ENCODE peak calls at places on chromosomes 1 and 21, in seven cellular contexts. One of them, this sample, is unnamed.

GRCh38 chr1:235624751-235625192 is 24.8 kb downstream of the GNG4 start:
- DNase-seq in HL-60: peak; percentile 67
- DNase-seq in WERI-Rb-1: no peak
- DNase-seq in activated B cell treated with CpG ODN at 0.5 μM for 24 hours: no peak
- DNase-seq in CD4-positive, alpha-beta T cell: no peak
- DNase-seq in A549: no peak
- DNase-seq in ovary: peak; percentile 65
- DNase-seq in this sample: no peak

GRCh38 chr1:156119503-156120209 is 5.1 kb downstream of the LMNA start:
- DNase-seq in CD4-positive, alpha-beta T cell: no peak
- DNase-seq in activated B cell treated with CpG ODN at 0.5 μM for 24 hours: no peak
- DNase-seq in WERI-Rb-1: peak; percentile 72
- DNase-seq in ovary: peak; percentile 40
- DNase-seq in A549: no peak
- DNase-seq in HL-60: peak; percentile 85
- DNase-seq in this sample: no peak

GRCh38 chr1:244969355-244970235 is 105.3 kb upstream of the HNRNPU start:
- DNase-seq in CD4-positive, alpha-beta T cell: peak; percentile 52
- DNase-seq in HL-60: peak; percentile 73
- DNase-seq in WERI-Rb-1: peak; percentile 77
- DNase-seq in activated B cell treated with CpG ODN at 0.5 μM for 24 hours: no peak
- DNase-seq in ovary: peak; percentile 82
- DNase-seq in A549: no peak
- DNase-seq in this sample: peak; percentile 56

GRCh38 chr1:26097696-26098095 is 13.9 kb upstream of the PDIK1L start:
- DNase-seq in CD4-positive, alpha-beta T cell: no peak
- DNase-seq in HL-60: no peak
- DNase-seq in A549: no peak
- DNase-seq in WERI-Rb-1: no peak
- DNase-seq in ovary: no peak
- DNase-seq in activated B cell treated with CpG ODN at 0.5 μM for 24 hours: no peak
- DNase-seq in this sample: no peak

GRCh38 chr1:169525391-169525790 is 39.6 kb upstream of the SLC19A2 start:
- DNase-seq in HL-60: no peak
- DNase-seq in WERI-Rb-1: no peak
- DNase-seq in ovary: no peak
- DNase-seq in activated B cell treated with CpG ODN at 0.5 μM for 24 hours: no peak
- DNase-seq in CD4-positive, alpha-beta T cell: no peak
- DNase-seq in A549: no peak
- DNase-seq in this sample: no peak

GRCh38 chr1:211967704-211968103 is 67.7 kb downstream of the INTS7 start:
- DNase-seq in activated B cell treated with CpG ODN at 0.5 μM for 24 hours: no peak
- DNase-seq in CD4-positive, alpha-beta T cell: no peak
- DNase-seq in A549: no peak
- DNase-seq in HL-60: no peak
- DNase-seq in ovary: no peak
- DNase-seq in WERI-Rb-1: no peak
- DNase-seq in this sample: no peak

GRCh38 chr1:235018720-235019444 is 109.8 kb downstream of the TOMM20 start:
- DNase-seq in WERI-Rb-1: peak; percentile 3
- DNase-seq in activated B cell treated with CpG ODN at 0.5 μM for 24 hours: no peak
- DNase-seq in CD4-positive, alpha-beta T cell: no peak
- DNase-seq in A549: no peak
- DNase-seq in ovary: no peak
- DNase-seq in HL-60: no peak
- DNase-seq in this sample: no peak

GRCh38 chr1:65167544-65167943 is 19.5 kb downstream of the AK4 start:
- DNase-seq in HL-60: no peak
- DNase-seq in A549: no peak
- DNase-seq in CD4-positive, alpha-beta T cell: no peak
- DNase-seq in activated B cell treated with CpG ODN at 0.5 μM for 24 hours: no peak
- DNase-seq in WERI-Rb-1: no peak
- DNase-seq in ovary: no peak
- DNase-seq in this sample: no peak

GRCh38 chr21:30981403-30981802 is 56.9 kb downstream of the KRTAP19-8 start:
- DNase-seq in A549: no peak
- DNase-seq in ovary: no peak
- DNase-seq in CD4-positive, alpha-beta T cell: no peak
- DNase-seq in WERI-Rb-1: no peak
- DNase-seq in activated B cell treated with CpG ODN at 0.5 μM for 24 hours: no peak
- DNase-seq in HL-60: no peak
- DNase-seq in this sample: no peak

GRCh38 chr21:26513212-26513611 is 59.9 kb downstream of the CYYR1 start:
- DNase-seq in A549: no peak
- DNase-seq in HL-60: no peak
- DNase-seq in CD4-positive, alpha-beta T cell: no peak
- DNase-seq in activated B cell treated with CpG ODN at 0.5 μM for 24 hours: no peak
- DNase-seq in WERI-Rb-1: no peak
- DNase-seq in ovary: no peak
- DNase-seq in this sample: no peak

GRCh38 chr1:164774413-164774812 is 215.4 kb downstream of the PBX1 start:
- DNase-seq in ovary: no peak
- DNase-seq in A549: no peak
- DNase-seq in activated B cell treated with CpG ODN at 0.5 μM for 24 hours: no peak
- DNase-seq in HL-60: no peak
- DNase-seq in CD4-positive, alpha-beta T cell: no peak
- DNase-seq in WERI-Rb-1: no peak
- DNase-seq in this sample: no peak
- TF ChIP-seq CTCF in ovary: no peak
- TF ChIP-seq CTCF in A549: peak; percentile 10
- TF ChIP-seq CTCF in activated B cell treated with CpG ODN at 0.5 μM for 24 hours: no peak
- TF ChIP-seq CTCF in HL-60: no peak
- TF ChIP-seq CTCF in CD4-positive, alpha-beta T cell: no peak
- TF ChIP-seq CTCF in WERI-Rb-1: no peak
- TF ChIP-seq CTCF in this sample: no peak

DNA sequence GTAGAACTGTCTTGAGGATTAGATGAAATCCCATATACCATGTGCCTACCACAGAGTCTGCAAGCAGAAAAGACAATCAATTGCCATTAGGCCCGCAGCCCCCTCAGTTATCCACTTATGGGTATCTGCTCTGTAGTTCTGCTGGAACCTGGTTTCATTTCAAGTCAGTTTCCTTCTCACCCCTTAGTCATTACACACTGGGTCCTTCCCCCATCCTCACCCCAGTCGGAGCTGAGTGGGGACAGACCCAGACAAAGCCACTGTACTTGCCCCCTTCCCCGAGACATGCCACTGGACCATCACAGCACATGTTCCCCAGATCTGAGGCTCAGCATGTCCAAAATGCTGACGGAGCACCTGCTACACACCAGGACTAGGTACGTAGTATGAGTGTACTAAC is 21.2 kb downstream of the PGLYRP3 start:
- DNase-seq in activated B cell treated with CpG ODN at 0.5 μM for 24 hours: no peak
- DNase-seq in ovary: no peak
- DNase-seq in CD4-positive, alpha-beta T cell: no peak
- DNase-seq in HL-60: no peak
- DNase-seq in A549: no peak
- DNase-seq in WERI-Rb-1: no peak
- DNase-seq in this sample: no peak
- TF ChIP-seq CTCF in activated B cell treated with CpG ODN at 0.5 μM for 24 hours: no peak
- TF ChIP-seq CTCF in ovary: no peak
- TF ChIP-seq CTCF in CD4-positive, alpha-beta T cell: no peak
- TF ChIP-seq CTCF in HL-60: no peak
- TF ChIP-seq CTCF in A549: no peak
- TF ChIP-seq CTCF in WERI-Rb-1: no peak
- TF ChIP-seq CTCF in this sample: no peak

GRCh38 chr1:34825455-34826081 is 32.8 kb downstream of the GJA4 start:
- DNase-seq in ovary: no peak
- DNase-seq in A549: no peak
- DNase-seq in HL-60: no peak
- DNase-seq in CD4-positive, alpha-beta T cell: no peak
- DNase-seq in WERI-Rb-1: no peak
- DNase-seq in activated B cell treated with CpG ODN at 0.5 μM for 24 hours: no peak
- DNase-seq in this sample: no peak
- TF ChIP-seq CTCF in ovary: no peak
- TF ChIP-seq CTCF in A549: no peak
- TF ChIP-seq CTCF in HL-60: no peak
- TF ChIP-seq CTCF in CD4-positive, alpha-beta T cell: no peak
- TF ChIP-seq CTCF in WERI-Rb-1: no peak
- TF ChIP-seq CTCF in activated B cell treated with CpG ODN at 0.5 μM for 24 hours: no peak
- TF ChIP-seq CTCF in this sample: no peak

DNA sequence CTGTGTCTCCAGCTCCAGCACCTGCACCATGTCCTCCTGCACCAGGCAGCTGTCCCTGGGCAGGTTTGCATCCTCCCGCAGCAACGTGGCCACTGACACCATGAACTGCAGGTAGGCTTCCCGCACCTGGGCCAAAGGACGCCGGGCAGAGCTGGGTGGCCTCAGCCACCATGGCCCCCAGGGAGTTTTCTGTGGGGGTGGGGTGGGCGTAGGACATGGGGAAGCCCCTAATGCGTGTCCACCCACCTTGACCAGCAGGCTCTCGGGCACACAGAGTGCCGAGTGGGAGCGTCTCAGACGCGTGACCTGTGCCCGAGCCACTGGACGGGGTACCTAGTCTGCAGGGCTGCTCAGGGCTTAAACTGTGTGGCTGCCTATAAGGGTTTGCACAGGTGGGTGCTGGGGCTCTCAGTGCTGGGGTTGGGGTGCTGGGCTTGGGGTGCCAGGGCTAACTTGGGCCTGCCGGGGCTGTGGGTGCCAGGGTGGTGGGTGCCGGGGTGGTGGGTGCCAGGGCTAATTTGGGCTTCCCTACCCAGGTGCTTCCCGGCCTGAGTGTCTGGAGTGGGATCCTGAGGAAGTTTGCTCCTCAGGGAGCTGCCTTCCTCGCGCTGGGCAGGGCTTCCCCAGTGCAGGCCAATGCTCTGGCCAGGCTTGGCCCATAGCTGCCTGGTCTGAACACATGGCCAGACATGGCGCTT is 17.7 kb downstream of the PRXL2B start:
- DNase-seq in activated B cell treated with CpG ODN at 0.5 μM for 24 hours: no peak
- DNase-seq in CD4-positive, alpha-beta T cell: no peak
- DNase-seq in HL-60: no peak
- DNase-seq in WERI-Rb-1: no peak
- DNase-seq in A549: no peak
- DNase-seq in ovary: no peak
- DNase-seq in this sample: no peak
- TF ChIP-seq CTCF in activated B cell treated with CpG ODN at 0.5 μM for 24 hours: no peak
- TF ChIP-seq CTCF in CD4-positive, alpha-beta T cell: no peak
- TF ChIP-seq CTCF in HL-60: no peak
- TF ChIP-seq CTCF in WERI-Rb-1: no peak
- TF ChIP-seq CTCF in A549: no peak
- TF ChIP-seq CTCF in ovary: no peak
- TF ChIP-seq CTCF in this sample: no peak

GRCh38 chr1:9066945-9067807 is 2.3 kb downstream of the SLC2A5 start:
- DNase-seq in ovary: peak; percentile 82
- DNase-seq in A549: no peak
- DNase-seq in CD4-positive, alpha-beta T cell: no peak
- DNase-seq in WERI-Rb-1: no peak
- DNase-seq in HL-60: peak; percentile 75
- DNase-seq in activated B cell treated with CpG ODN at 0.5 μM for 24 hours: no peak
- DNase-seq in this sample: peak; percentile 62
- TF ChIP-seq CTCF in ovary: no peak
- TF ChIP-seq CTCF in A549: no peak
- TF ChIP-seq CTCF in CD4-positive, alpha-beta T cell: no peak
- TF ChIP-seq CTCF in WERI-Rb-1: no peak
- TF ChIP-seq CTCF in HL-60: no peak
- TF ChIP-seq CTCF in activated B cell treated with CpG ODN at 0.5 μM for 24 hours: no peak
- TF ChIP-seq CTCF in this sample: no peak

GRCh38 chr1:67956096-67956495 is 94.3 kb downstream of the DIRAS3 start:
- DNase-seq in WERI-Rb-1: no peak
- DNase-seq in ovary: no peak
- DNase-seq in A549: no peak
- DNase-seq in activated B cell treated with CpG ODN at 0.5 μM for 24 hours: no peak
- DNase-seq in CD4-positive, alpha-beta T cell: no peak
- DNase-seq in HL-60: no peak
- DNase-seq in this sample: no peak

GRCh38 chr1:67955591-67955990 is 94.8 kb downstream of the DIRAS3 start:
- DNase-seq in CD4-positive, alpha-beta T cell: no peak
- DNase-seq in WERI-Rb-1: no peak
- DNase-seq in A549: no peak
- DNase-seq in HL-60: no peak
- DNase-seq in activated B cell treated with CpG ODN at 0.5 μM for 24 hours: no peak
- DNase-seq in ovary: no peak
- DNase-seq in this sample: no peak

GRCh38 chr1:67957026-67957425 is 93.4 kb downstream of the DIRAS3 start:
- DNase-seq in WERI-Rb-1: peak; percentile 40
- DNase-seq in A549: no peak
- DNase-seq in HL-60: no peak
- DNase-seq in CD4-positive, alpha-beta T cell: no peak
- DNase-seq in activated B cell treated with CpG ODN at 0.5 μM for 24 hours: no peak
- DNase-seq in ovary: no peak
- DNase-seq in this sample: no peak

GRCh38 chr1:67960766-67961165 is 89.7 kb downstream of the DIRAS3 start:
- DNase-seq in WERI-Rb-1: no peak
- DNase-seq in HL-60: no peak
- DNase-seq in A549: no peak
- DNase-seq in ovary: no peak
- DNase-seq in CD4-positive, alpha-beta T cell: no peak
- DNase-seq in activated B cell treated with CpG ODN at 0.5 μM for 24 hours: no peak
- DNase-seq in this sample: no peak

DNA sequence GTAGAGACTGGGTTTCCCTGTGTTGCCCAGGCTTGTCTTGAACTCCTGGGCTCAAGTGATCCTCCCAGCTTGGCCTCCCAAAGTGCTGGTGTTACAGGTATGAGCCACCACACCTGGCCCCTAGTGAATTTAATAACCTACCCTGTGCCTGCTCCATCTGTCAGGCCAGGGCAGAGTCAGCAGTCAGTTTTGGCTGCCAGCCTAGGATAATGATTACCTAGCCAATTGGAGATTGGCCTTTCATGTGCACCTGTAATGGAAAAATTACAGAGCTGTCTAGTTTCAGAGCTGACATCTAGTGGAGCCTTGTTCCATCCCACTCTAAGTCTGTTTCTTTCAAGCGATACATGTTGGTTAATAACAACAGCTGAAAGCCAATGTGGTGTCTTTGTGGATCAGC is 92.0 kb downstream of the DIRAS3 start:
- DNase-seq in CD4-positive, alpha-beta T cell: no peak
- DNase-seq in HL-60: no peak
- DNase-seq in ovary: no peak
- DNase-seq in WERI-Rb-1: no peak
- DNase-seq in activated B cell treated with CpG ODN at 0.5 μM for 24 hours: no peak
- DNase-seq in A549: no peak
- DNase-seq in this sample: no peak
- TF ChIP-seq CTCF in CD4-positive, alpha-beta T cell: no peak
- TF ChIP-seq CTCF in HL-60: no peak
- TF ChIP-seq CTCF in ovary: no peak
- TF ChIP-seq CTCF in WERI-Rb-1: no peak
- TF ChIP-seq CTCF in activated B cell treated with CpG ODN at 0.5 μM for 24 hours: no peak
- TF ChIP-seq CTCF in A549: no peak
- TF ChIP-seq CTCF in this sample: no peak

DNA sequence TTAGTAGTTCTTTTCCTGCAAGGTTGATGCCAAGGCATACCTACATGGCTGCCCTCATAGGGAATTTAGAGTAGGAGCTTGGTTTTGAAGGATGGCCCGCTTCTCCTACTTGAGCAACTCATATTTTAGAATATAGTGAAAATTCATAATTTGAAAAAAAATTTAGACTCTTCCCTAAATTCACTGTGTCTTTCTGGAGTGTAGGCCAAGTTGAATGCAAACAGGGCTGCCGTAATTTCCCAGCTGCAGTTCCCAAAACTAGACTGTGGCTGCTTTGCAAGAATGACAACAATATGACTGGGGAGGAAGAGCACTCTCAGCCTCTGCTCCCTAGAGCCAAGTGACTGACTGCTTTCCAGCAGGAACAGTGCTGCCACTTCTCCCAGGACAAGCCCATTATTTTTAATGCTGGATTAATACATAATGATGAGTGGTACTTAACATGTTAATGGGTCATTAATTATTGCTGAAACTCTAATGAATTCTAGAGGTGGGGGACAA is 209.0 kb downstream of the RHOU start:
- DNase-seq in HL-60: no peak
- DNase-seq in activated B cell treated with CpG ODN at 0.5 μM for 24 hours: no peak
- DNase-seq in WERI-Rb-1: no peak
- DNase-seq in CD4-positive, alpha-beta T cell: no peak
- DNase-seq in ovary: no peak
- DNase-seq in A549: no peak
- DNase-seq in this sample: no peak
- TF ChIP-seq CTCF in HL-60: no peak
- TF ChIP-seq CTCF in activated B cell treated with CpG ODN at 0.5 μM for 24 hours: no peak
- TF ChIP-seq CTCF in WERI-Rb-1: no peak
- TF ChIP-seq CTCF in CD4-positive, alpha-beta T cell: no peak
- TF ChIP-seq CTCF in ovary: no peak
- TF ChIP-seq CTCF in A549: no peak
- TF ChIP-seq CTCF in this sample: no peak